ENCODE peak calls at places on chromosomes 11 and 22, in four cellular contexts. V is right lobe of liver, C is colonic mucosa, U is natural killer cell. S is an unnamed sample.
A peak's percentile ranks its signal among the peaks of the same experiment; 100 is the strongest.

GRCh38 chr11:84628871-84629625 is 998.1 kb downstream of the DLG2 start:
- DNase-seq in C (no peak), V (no peak), U (no peak), S (no peak)

GRCh38 chr22:29031236-29031982 is 30.2 kb downstream of the C22orf31 start:
- DNase-seq in C (peak; percentile 58), U (peak; percentile 39), V (peak; percentile 60), S (no peak)

GRCh38 chr11:820655-821512 is 2.2 kb downstream of the PNPLA2 start:
- DNase-seq in V (peak; percentile 89), U (no peak), C (peak; percentile 80), S (no peak)

GRCh38 chr11:30749268-30749667 is 163.1 kb upstream of the MPPED2 start:
- DNase-seq in C (no peak), V (no peak), U (no peak), S (no peak)

GRCh38 chr11:31366795-31367194 is 2.7 kb downstream of the DCDC1 start:
- DNase-seq in C (no peak), U (no peak), V (no peak), S (no peak)

GRCh38 chr11:72233056-72233772 is 8.6 kb downstream of the INPPL1 start:
- DNase-seq in C (no peak), V (no peak), U (no peak), S (no peak)

GRCh38 chr11:110093407-110094297 is 460 bp downstream of the ZC3H12C start:
- DNase-seq in V (peak; percentile 62), C (peak; percentile 54), U (no peak), S (peak; percentile 44)

GRCh38 chr11:100741866-100742625 is 55.0 kb downstream of the ARHGAP42 start:
- DNase-seq in V (no peak), C (no peak), U (no peak), S (no peak)

GRCh38 chr11:117828641-117829368 is 4.3 kb upstream of the FXYD2 start:
- DNase-seq in V (no peak), C (peak; percentile 35), U (peak; percentile 71), S (no peak)

GRCh38 chr11:100830295-100830694 is 143.2 kb downstream of the ARHGAP42 start:
- DNase-seq in C (no peak), V (no peak), U (no peak), S (no peak)

DNA sequence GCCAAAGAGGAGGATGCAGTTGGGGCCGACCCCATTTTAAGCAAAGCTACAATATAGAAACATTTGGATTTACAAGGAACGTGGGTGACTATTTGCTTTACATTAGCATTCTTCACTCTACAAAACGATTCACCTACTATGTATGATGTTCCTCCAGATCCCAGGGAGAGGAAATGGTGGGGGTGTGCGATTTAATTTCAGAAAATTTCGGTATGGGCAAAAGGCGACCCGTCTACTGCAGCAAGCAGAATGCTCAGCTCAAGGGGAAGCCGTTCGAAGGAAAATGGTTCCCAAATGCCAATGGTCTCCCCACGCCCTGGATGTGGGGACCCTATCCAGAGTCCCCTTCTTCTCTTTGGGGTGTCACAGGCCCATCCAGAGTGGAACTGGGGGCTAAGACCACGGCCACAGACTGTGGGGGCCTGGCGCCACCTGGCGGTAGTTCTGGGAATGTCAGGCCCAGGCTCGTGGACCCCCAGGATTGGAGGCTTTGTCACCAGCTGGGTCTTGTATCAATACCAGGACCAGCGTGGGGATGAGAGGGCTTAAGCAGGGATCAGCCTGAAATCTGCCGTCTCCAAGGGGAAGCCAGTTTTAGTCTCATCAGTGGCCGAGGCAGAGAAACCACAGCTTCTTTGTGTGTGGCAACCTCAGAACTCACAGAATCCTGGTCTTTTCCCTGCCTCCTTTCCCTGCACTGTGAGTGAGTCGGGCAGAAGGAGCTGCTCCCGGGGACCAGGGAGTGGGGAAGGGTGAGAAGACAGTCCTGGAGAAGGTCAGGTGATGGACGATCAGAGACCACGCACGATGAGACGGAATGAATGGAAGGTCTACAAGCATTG is 8.3 kb downstream of the LRRC10B start:
- DNase-seq in U (peak; percentile 57), C (peak; percentile 43), V (no peak), S (peak; percentile 72)
- TF ChIP-seq CTCF in U (peak; percentile 89), C (peak; percentile 99), V (peak; percentile 92), S (peak; percentile 99)

GRCh38 chr11:95972055-95972454 is 48.1 kb upstream of the MTMR2 start:
- DNase-seq in U (no peak), V (no peak), C (no peak), S (no peak)

GRCh38 chr11:95968585-95968984 is 44.7 kb upstream of the MTMR2 start:
- DNase-seq in U (no peak), C (no peak), V (no peak), S (no peak)
- TF ChIP-seq CTCF in U (no peak), C (peak; percentile 18), V (peak; percentile 16), S (no peak)

GRCh38 chr11:14644396-14645246 is 1.0 kb downstream of the PDE3B start:
- DNase-seq in C (peak; percentile 52), V (peak; percentile 60), U (peak; percentile 37), S (peak; percentile 47)
- TF ChIP-seq CTCF in C (no peak), V (no peak), U (no peak), S (no peak)

DNA sequence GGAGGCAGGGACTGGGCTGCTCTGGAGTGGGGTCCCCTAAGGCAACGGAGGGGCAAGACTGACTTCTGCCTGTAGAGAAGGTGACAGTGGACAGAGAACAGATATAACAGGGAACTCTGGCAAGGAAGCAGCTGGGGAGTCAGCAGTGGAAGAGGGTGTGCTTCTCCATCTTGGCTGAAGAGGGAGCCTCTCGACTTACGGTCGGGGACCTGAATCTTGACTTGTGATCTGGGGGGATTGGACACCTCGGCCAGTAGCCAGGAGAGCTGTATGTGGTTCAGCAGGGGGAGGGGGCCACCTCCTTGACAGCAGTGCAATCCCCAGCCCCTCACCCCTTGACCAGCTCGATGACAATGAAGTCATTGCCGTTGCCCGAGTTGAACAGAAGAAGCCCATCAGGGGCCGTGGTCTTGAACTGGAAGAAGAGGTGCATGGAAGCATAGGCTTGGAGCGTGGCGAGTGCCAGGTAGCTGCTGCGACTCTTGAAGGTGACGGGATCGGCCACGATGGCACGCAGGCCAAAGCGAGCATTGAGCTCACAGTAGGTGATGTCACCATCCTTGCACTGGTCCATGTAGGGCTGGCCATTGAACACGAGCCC is 60.0 kb downstream of the SLC22A12 start:
- DNase-seq in V (no peak), U (no peak), C (no peak), S (no peak)
- TF ChIP-seq CTCF in V (peak; percentile 36), U (no peak), C (peak; percentile 34), S (peak; percentile 42)

GRCh38 chr22:50153756-50154140 is 16.8 kb upstream of the PANX2 start:
- DNase-seq in U (no peak), V (no peak), C (no peak), S (no peak)

GRCh38 chr22:50148991-50149721 is 21.4 kb upstream of the PANX2 start:
- DNase-seq in U (peak; percentile 71), V (peak; percentile 70), C (peak; percentile 61), S (no peak)

GRCh38 chr22:50153056-50153755 is 17.3 kb upstream of the PANX2 start:
- DNase-seq in U (no peak), V (no peak), C (no peak), S (no peak)

GRCh38 chr22:50150161-50151129 is 20.1 kb upstream of the PANX2 start:
- DNase-seq in U (no peak), V (no peak), C (no peak), S (no peak)

DNA sequence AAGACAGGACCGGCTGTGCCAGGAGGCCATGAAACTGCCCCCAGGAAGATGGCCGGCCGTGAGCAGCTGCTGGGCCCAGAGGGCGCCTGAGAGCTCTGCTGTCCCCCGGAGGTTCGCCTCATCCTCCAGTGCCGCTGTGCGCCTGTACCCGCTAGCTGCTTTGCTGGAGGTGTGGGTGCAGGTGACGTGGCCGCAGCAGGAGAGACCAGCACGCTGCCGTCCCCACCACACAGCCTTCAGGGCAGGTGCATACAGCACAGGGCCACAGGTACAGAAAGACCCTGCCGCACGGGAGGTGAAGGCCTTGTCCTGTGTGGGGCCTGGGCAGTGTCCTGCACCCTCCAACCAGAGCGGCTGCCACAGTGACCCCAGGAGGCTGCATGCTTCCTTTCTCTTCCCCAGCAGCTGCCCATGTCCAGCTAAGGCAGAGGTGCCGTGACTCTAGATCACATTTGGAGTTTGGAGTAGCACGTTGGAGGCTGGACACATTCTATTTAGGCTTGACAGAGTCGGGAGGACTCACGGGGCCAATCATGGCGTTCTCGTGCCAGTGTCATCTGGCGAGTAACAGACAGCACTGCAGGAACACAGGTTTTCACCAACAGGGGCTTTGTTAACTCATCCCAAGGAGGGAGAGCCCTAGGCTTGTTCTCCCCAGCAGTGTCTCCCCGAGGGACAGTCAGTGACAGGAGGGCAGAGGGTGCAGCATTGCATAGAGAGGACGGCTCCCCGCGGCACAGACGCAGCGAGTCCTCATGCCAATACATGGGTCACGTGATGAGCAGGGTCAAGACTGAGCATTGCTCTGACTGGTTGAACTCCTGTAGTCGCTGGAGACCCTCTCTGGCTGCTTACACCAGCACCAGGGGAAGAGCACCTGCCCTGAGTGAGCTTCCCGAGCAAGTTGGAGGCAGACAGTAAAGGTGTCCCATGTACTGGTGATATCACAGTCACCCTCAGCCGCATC is 18.7 kb upstream of the PANX2 start:
- DNase-seq in V (no peak), C (no peak), U (no peak), S (no peak)
- TF ChIP-seq CTCF in V (no peak), C (no peak), U (no peak), S (no peak)